ENCODE peak calls at places on chromosomes 13 and 19, in five cellular contexts. G is IMR-90, Z is K562, A is A549, X is GM12878. Q is an unnamed sample.
A peak's percentile ranks its signal among the peaks of the same experiment; 100 is the strongest.

GRCh38 chr19:15488489-15489226 is 9.4 kb upstream of the PGLYRP2 start:
- DNase-seq in G (no peak), Z (no peak), A (no peak), X (no peak), Q (no peak)

GRCh38 chr13:77503398-77503797 is 32.1 kb upstream of the SCEL start:
- DNase-seq in G (no peak), Z (no peak), A (no peak), X (no peak), Q (no peak)

GRCh38 chr13:34654203-34654602 is 287.9 kb upstream of the NBEA start:
- DNase-seq in G (no peak), Z (no peak), A (no peak), X (no peak), Q (no peak)

GRCh38 chr13:28475916-28476725 is 18.8 kb downstream of the FLT1 start:
- DNase-seq in G (peak; percentile 97), Z (no peak), A (peak; percentile 3), X (no peak), Q (no peak)

GRCh38 chr13:30409911-30410704 is 12.2 kb upstream of the UBE2L5 start:
- DNase-seq in G (peak; percentile 85), Z (no peak), A (peak; percentile 16), X (no peak), Q (no peak)

GRCh38 chr19:44757057-44757734 is 8.7 kb downstream of the BCL3 start:
- DNase-seq in G (peak; percentile 73), Z (peak; percentile 55), A (no peak), X (no peak), Q (peak; percentile 89)

GRCh38 chr13:34578917-34579316 is 363.2 kb upstream of the NBEA start:
- DNase-seq in G (no peak), Z (no peak), A (no peak), X (no peak), Q (no peak)

GRCh38 chr13:24263652-24264051 is 45.7 kb upstream of the C1QTNF9 start:
- DNase-seq in G (peak; percentile 88), Z (no peak), A (no peak), X (no peak), Q (no peak)

GRCh38 chr19:18637644-18638630 is 1.1 kb downstream of the KLHL26 start:
- DNase-seq in G (no peak), Z (peak; percentile 56), A (peak; percentile 38), X (no peak), Q (no peak)

GRCh38 chr13:27810009-27810408 is 17.7 kb downstream of the GSX1 start:
- DNase-seq in G (no peak), Z (no peak), A (no peak), X (no peak), Q (no peak)

GRCh38 chr19:30373593-30373992 is 1.4 kb downstream of the ZNF536 start:
- DNase-seq in G (no peak), Z (no peak), A (no peak), X (no peak), Q (no peak)

GRCh38 chr13:114004416-114005205 is 30.7 kb upstream of the C13orf46 start:
- DNase-seq in G (peak; percentile 50), Z (peak; percentile 90), A (no peak), X (no peak), Q (no peak)

GRCh38 chr19:5006201-5006600 is 37.3 kb downstream of the KDM4B start:
- DNase-seq in G (peak; percentile 60), Z (no peak), A (no peak), X (no peak), Q (no peak)

GRCh38 chr19:7888145-7888825 is at the start of gene LRRC8E:
- DNase-seq in G (peak; percentile 55), Z (peak; percentile 90), A (peak; percentile 50), X (no peak), Q (peak; percentile 24)

GRCh38 chr19:50568321-50569022 is at the start of gene LRRC4B:
- DNase-seq in G (no peak), Z (peak; percentile 57), A (no peak), X (no peak), Q (peak; percentile 93)

GRCh38 chr19:18205180-18205915 is 1.5 kb upstream of the RAB3A start:
- DNase-seq in G (peak; percentile 89), Z (peak; percentile 75), A (no peak), X (no peak), Q (peak; percentile 77)

GRCh38 chr13:92377396-92377795 is 849.2 kb upstream of the GPC6 start:
- DNase-seq in G (no peak), Z (no peak), A (no peak), X (no peak), Q (no peak)

GRCh38 chr13:98549006-98549727 is 27.7 kb downstream of the STK24 start:
- DNase-seq in G (peak; percentile 98), Z (no peak), A (no peak), X (no peak), Q (no peak)

GRCh38 chr19:48630289-48631036 is 6.7 kb downstream of the DBP start:
- DNase-seq in G (no peak), Z (no peak), A (no peak), X (no peak), Q (no peak)

GRCh38 chr13:46146898-46147297 is 35.1 kb downstream of the LCP1 start:
- DNase-seq in G (no peak), Z (no peak), A (peak; percentile 30), X (no peak), Q (peak; percentile 42)

GRCh38 chr13:97506511-97506910 is 72.5 kb downstream of the RAP2A start:
- DNase-seq in G (peak; percentile 74), Z (no peak), A (no peak), X (no peak), Q (no peak)

GRCh38 chr19:52176574-52176973 is 5.2 kb upstream of the ZNF836 start:
- DNase-seq in G (no peak), Z (no peak), A (no peak), X (no peak), Q (no peak)

GRCh38 chr19:52170863-52171320 is 529 bp downstream of the ZNF836 start:
- DNase-seq in G (no peak), Z (no peak), A (no peak), X (no peak), Q (peak; percentile 58)

GRCh38 chr19:52170304-52170703 is 1.1 kb downstream of the ZNF836 start:
- DNase-seq in G (no peak), Z (no peak), A (no peak), X (no peak), Q (no peak)

GRCh38 chr19:52171321-52172169 is at the start of gene ZNF836:
- DNase-seq in G (peak; percentile 59), Z (peak; percentile 72), A (peak; percentile 69), X (peak; percentile 51), Q (peak; percentile 92)

GRCh38 chr19:52172347-52172746 is 926 bp upstream of the ZNF836 start:
- DNase-seq in G (no peak), Z (no peak), A (no peak), X (no peak), Q (no peak)
- H3K27ac ChIP-seq in G (no peak overlapping the region), Z (no peak overlapping the region), A (no peak overlapping the region), X (no peak overlapping the region), Q (peak overlapping the region; percentile 81)

GRCh38 chr13:112955271-112955937 is 13.6 kb upstream of the MCF2L start:
- DNase-seq in G (no peak), Z (no peak), A (no peak), X (no peak), Q (no peak)

GRCh38 chr13:112953591-112954487 is 15.2 kb upstream of the MCF2L start:
- DNase-seq in G (no peak), Z (no peak), A (no peak), X (no peak), Q (no peak)

GRCh38 chr13:112952759-112953541 is 16.1 kb upstream of the MCF2L start:
- DNase-seq in G (no peak), Z (no peak), A (no peak), X (no peak), Q (no peak)

GRCh38 chr13:112955956-112956355 is 13.1 kb upstream of the MCF2L start:
- DNase-seq in G (no peak), Z (no peak), A (no peak), X (no peak), Q (no peak)

DNA sequence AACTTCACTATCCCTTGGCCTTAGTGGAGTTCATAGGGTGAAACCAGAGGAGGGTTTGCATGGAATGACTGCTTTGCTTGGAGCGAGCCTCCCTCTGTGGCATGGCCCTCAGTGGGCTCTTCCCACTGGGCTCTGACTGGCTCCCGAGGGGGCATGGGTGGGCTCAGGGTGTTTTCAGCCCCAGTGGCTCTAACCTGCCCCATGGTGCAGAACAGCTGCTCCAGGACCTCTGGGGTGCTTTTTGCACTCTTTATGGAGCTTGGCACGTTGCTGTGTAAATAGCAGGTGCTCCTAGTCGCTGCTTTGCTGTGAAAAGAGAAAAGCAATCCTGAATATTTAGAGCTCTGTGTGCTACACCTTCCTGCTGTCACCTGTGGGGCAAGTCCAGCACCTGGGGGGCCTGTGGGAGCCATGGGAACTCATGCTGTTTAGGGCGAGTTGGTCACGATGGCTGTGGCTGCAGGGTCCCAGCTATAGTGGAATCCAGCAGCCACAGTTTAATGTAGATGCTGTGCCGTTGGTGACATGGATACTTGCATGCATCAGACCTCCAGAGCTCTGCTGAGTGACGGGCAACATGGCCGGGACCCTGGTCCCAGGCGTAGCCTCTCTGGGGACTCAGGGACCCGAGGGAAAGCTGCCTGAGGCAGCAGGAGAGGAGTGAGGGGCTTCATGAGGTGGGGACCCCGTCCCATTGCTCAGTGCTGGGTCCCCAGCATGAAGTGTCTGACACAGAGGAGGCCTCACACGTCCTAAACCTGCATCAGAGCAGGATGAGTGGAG is 14.3 kb upstream of the MCF2L start:
- DNase-seq in G (no peak), Z (no peak), A (no peak), X (no peak), Q (no peak)
- TF ChIP-seq RCOR1 in G (no peak), Z (no peak), A (no peak), X (no peak), Q (no peak)

GRCh38 chr19:903266-903797 is 9.7 kb downstream of the R3HDM4 start:
- DNase-seq in G (peak; percentile 19), Z (no peak), A (no peak), X (no peak), Q (peak; percentile 62)

GRCh38 chr19:904545-904944 is 8.5 kb downstream of the R3HDM4 start:
- DNase-seq in G (no peak), Z (no peak), A (no peak), X (no peak), Q (no peak)

GRCh38 chr19:911197-912033 is 1.6 kb downstream of the R3HDM4 start:
- DNase-seq in G (no peak), Z (no peak), A (no peak), X (no peak), Q (peak; percentile 59)

GRCh38 chr19:906480-906879 is 6.5 kb downstream of the R3HDM4 start:
- DNase-seq in G (no peak), Z (no peak), A (no peak), X (no peak), Q (no peak)

GRCh38 chr19:907183-907853 is 5.7 kb downstream of the R3HDM4 start:
- DNase-seq in G (no peak), Z (peak; percentile 95), A (no peak), X (no peak), Q (no peak)
- H3K27ac ChIP-seq in G (no peak overlapping the region), Z (peak overlapping the region; percentile 95), A (no peak overlapping the region), X (peak overlapping the region; percentile 56), Q (no peak overlapping the region)

GRCh38 chr19:10502524-10503001 is 593 bp downstream of the KEAP1 start:
- DNase-seq in G (peak; percentile 85), Z (peak; percentile 97), A (peak; percentile 87), X (peak; percentile 61), Q (peak; percentile 94)

GRCh38 chr19:10499550-10500246 is 3.5 kb downstream of the KEAP1 start:
- DNase-seq in G (no peak), Z (no peak), A (peak; percentile 22), X (no peak), Q (no peak)

GRCh38 chr19:10503002-10503789 is at the start of gene KEAP1:
- DNase-seq in G (no peak), Z (peak; percentile 73), A (peak; percentile 53), X (no peak), Q (peak; percentile 84)

GRCh38 chr19:10500247-10500592 is 2.9 kb downstream of the KEAP1 start:
- DNase-seq in G (no peak), Z (no peak), A (no peak), X (no peak), Q (no peak)

GRCh38 chr19:10501971-10502523 is 1.1 kb downstream of the KEAP1 start:
- DNase-seq in G (peak; percentile 29), Z (peak; percentile 42), A (peak; percentile 80), X (no peak), Q (peak; percentile 90)
- TF ChIP-seq RCOR1 in G (no peak), Z (no peak), A (no peak), X (no peak), Q (no peak)

Q was measured in SK-N-SH.